ENCODE peak calls at places on chromosomes 7 and 10, in four cellular contexts. M, Y, S and R are unnamed samples.

GRCh38 chr7:145036592-145037386 is 200.9 kb upstream of the TPK1 start:
- DNase-seq in S (peak), M (peak), Y (peak), R (peak)

GRCh38 chr10:28551086-28551485 is 18.2 kb downstream of the WAC start:
- DNase-seq in Y (no peak), M (no peak), S (no peak), R (no peak)

GRCh38 chr10:53957401-53957800 is 843.6 kb downstream of the PCDH15 start:
- DNase-seq in M (no peak), S (no peak), Y (peak), R (no peak)

GRCh38 chr7:132575336-132575986 is 809 bp downstream of the PLXNA4 start:
- DNase-seq in Y (no peak), M (no peak), S (no peak), R (peak)

GRCh38 chr10:50480054-50481007 is 143.4 kb downstream of the SGMS1 start:
- DNase-seq in Y (no peak), S (no peak), M (no peak), R (no peak)

GRCh38 chr7:134741901-134742635 is 37.4 kb upstream of the CALD1 start:
- DNase-seq in S (no peak), M (no peak), Y (no peak), R (peak)

GRCh38 chr7:117008849-117009531 is 55.7 kb downstream of the ST7 start:
- DNase-seq in M (no peak), S (no peak), Y (no peak), R (no peak)

GRCh38 chr10:24993237-24993958 is 22.6 kb downstream of the ENKUR start:
- DNase-seq in M (no peak), S (no peak), Y (no peak), R (no peak)

GRCh38 chr7:67423058-67423457 is 426.4 kb downstream of the TYW1 start:
- DNase-seq in Y (no peak), S (no peak), M (no peak), R (no peak)

GRCh38 chr10:7412482-7413251 is 1.8 kb upstream of the SFMBT2 start:
- DNase-seq in Y (no peak), M (no peak), S (no peak), R (peak)

GRCh38 chr7:45698527-45699309 is 124.5 kb downstream of the ADCY1 start:
- DNase-seq in Y (no peak), S (no peak), M (no peak), R (peak)

GRCh38 chr10:125146791-125147604 is 13.4 kb downstream of the CTBP2 start:
- DNase-seq in S (no peak), Y (no peak), M (no peak), R (no peak)

GRCh38 chr7:86600506-86601290 is 43.0 kb upstream of the GRM3 start:
- DNase-seq in M (no peak), Y (no peak), S (no peak), R (peak)

GRCh38 chr10:14749051-14749809 is 25.5 kb downstream of the FAM107B start:
- DNase-seq in S (no peak), Y (peak), M (no peak), R (no peak)
- TF ChIP-seq CREM in S (no peak), Y (no peak), M (no peak), R (no peak)

DNA sequence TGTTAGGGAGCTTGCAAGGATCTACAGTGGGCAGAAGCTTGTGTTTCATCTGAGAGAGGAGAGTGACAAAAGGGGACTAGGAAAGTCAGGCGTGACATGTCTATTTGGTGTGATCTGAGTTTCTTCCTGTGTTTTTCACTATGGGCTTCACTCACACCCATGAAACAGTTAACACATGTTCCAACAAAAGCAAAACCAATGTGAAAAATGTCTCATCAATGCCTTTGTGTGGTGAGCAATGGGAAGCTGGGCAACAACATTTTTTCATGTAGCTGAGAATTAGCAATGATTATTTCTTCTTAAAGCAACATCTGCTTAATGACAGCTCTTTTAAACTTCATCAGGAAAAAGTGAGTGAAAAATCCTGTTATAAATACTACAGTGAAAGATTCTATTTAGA is 76.2 kb downstream of the NXPH1 start:
- DNase-seq in Y (no peak), M (no peak), S (no peak), R (no peak)
- TF ChIP-seq CTCF in Y (no peak), M (no peak), S (no peak), R (no peak)

GRCh38 chr7:55021053-55021452 is 2.2 kb downstream of the EGFR start:
- DNase-seq in M (no peak), S (no peak), Y (no peak), R (no peak)
- TF ChIP-seq CREM in M (no peak), S (no peak), Y (no peak), R (no peak)

GRCh38 chr7:17236603-17237002 is 61.8 kb upstream of the AHR start:
- DNase-seq in Y (no peak), M (no peak), S (no peak), R (no peak)

GRCh38 chr7:17233643-17234397 is 64.6 kb upstream of the AHR start:
- DNase-seq in M (peak), Y (no peak), S (no peak), R (no peak)

GRCh38 chr7:17236161-17236560 is 62.3 kb upstream of the AHR start:
- DNase-seq in M (no peak), S (no peak), Y (no peak), R (no peak)

GRCh38 chr7:17230099-17230807 is 68.2 kb upstream of the AHR start:
- DNase-seq in M (no peak), Y (no peak), S (no peak), R (no peak)

GRCh38 chr7:17234398-17235021 is 63.9 kb upstream of the AHR start:
- DNase-seq in S (peak), Y (peak), M (peak), R (no peak)
- TF ChIP-seq CTCF in S (no peak), Y (no peak), M (peak), R (no peak)

DNA sequence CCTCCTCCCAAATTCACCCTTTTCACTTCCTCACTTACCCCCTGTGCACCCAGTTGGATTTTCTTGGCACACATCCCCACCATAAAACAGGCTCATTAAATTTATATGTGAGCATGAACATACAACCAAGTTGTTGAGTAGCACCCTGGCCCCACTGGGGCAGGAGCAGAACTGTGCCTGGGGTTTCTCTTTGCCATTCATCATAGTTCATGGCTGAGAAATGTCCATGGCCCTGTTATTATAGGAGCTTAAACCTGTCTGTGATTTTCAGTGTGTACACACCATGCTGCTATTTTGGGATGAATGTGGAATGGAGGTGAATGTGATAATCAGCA is 618.8 kb downstream of the LRMDA start:
- DNase-seq in M (no peak), Y (no peak), S (no peak), R (no peak)
- TF ChIP-seq CREM in M (no peak), Y (no peak), S (no peak), R (no peak)

DNA sequence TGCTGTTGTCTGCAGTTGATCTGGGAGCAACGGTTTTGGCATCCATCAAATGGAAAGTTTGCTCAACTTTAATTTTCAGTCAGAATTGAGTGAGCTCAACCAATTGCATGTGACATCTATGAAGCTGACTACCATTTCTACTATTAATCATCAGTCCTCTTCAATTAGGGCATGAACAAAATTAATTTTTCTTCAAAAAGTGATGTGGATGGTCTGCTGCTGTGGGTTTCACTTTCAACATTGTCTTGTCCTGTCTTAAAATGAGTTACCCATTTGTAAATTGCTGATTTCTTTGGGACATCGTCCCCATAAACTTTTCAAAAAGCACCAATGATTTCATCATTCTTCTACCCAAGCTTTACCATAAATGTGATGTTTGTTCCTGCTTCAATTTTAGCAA is 176.7 kb upstream of the LRRN3 start:
- DNase-seq in Y (no peak), S (no peak), M (no peak), R (no peak)
- TF ChIP-seq CTCF in Y (no peak), S (no peak), M (no peak), R (no peak)

DNA sequence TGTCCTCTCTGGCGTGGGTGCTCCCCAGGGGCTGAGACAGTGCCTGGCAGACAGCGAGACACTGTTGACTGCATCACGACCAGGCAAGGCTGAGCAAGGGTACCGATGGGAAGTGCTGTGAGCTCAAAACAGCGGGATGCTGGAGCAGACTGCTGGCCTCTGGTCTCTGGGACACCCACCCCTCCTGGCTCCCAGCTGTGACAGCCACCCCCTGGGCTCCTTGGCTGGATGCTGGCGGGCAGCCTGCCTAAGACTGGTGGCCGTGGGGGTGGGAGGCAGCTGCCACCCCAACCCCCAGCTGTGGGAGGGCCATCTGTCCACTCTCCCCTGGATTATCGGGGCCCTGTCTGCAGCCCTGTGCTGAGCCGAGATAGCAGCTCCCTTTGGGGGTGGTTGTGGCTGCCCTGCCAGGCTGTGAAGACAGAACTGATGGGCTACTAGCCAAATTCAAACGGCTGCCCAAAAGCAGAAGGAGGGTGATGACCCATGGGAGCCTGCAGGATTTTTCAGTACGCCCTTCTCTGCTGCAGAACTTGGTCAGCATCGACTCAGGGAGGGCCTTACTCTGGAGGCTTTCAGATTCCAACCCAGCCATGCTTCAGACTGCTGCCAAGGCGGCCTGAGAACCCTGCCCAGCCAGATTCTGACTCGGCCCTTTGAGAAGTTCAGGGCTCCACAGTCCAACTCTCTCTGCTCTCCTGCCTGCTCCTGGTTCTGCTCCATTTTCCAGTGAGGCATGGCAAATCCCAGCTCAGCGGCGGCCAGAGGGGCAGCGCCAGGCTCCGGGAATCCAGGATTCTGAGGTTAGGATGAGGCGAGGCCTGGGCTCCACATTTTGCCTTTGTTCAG is 125.3 kb downstream of the NEURL1 start:
- DNase-seq in M (no peak), S (peak), Y (no peak), R (no peak)
- TF ChIP-seq CREM in M (no peak), S (peak), Y (no peak), R (no peak)

GRCh38 chr10:3331680-3332230 is 159.2 kb upstream of the PITRM1 start:
- DNase-seq in M (no peak), Y (no peak), S (no peak), R (no peak)
- TF ChIP-seq CTCF in M (no peak), Y (no peak), S (no peak), R (no peak)

GRCh38 chr7:51477819-51478218 is 161.2 kb upstream of the COBL start:
- DNase-seq in Y (no peak), S (no peak), M (no peak), R (no peak)

GRCh38 chr7:51472017-51472296 is 155.3 kb upstream of the COBL start:
- DNase-seq in Y (no peak), S (no peak), M (no peak), R (peak)

GRCh38 chr7:51477323-51477722 is 160.7 kb upstream of the COBL start:
- DNase-seq in M (no peak), S (no peak), Y (no peak), R (no peak)

GRCh38 chr7:51471199-51472016 is 154.8 kb upstream of the COBL start:
- DNase-seq in S (no peak), M (no peak), Y (no peak), R (peak)

DNA sequence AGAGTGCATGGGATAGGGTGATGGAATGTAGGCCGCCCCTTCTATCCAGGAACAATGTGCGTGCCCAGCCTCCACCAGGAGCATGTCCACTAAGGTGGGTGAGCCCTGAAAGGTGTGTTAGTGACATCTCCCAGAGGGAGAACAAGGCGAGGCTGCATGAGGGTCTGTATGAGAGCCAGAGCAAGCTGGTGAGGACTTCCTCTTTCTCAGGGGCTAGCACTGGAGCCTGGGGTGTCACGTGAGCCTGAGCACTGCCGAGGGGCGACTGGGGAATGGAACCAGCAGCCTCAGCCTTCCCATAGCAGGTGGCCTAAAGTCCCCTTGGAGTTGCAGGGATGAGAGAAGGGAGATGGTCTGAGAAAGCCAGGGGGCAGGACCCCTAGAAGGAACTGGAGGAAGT is 156.3 kb upstream of the COBL start:
- DNase-seq in Y (no peak), S (no peak), M (no peak), R (no peak)
- TF ChIP-seq CREM in Y (no peak), S (no peak), M (no peak), R (no peak)